ENCODE peak calls at places on chromosome 22, in four cellular contexts. L, D, O and X are unnamed samples.

GRCh38 chr22:37425800-37426531 is 1.3 kb downstream of the ELFN2 start:
- DNase-seq in O (no peak), L (no peak), D (no peak), X (peak)

GRCh38 chr22:23245045-23245798 is 64.9 kb downstream of the BCR start:
- DNase-seq in D (no peak), L (no peak), O (no peak), X (no peak)

GRCh38 chr22:48072777-48073176 is 1310.3 kb downstream of the TBC1D22A start:
- DNase-seq in L (peak), D (no peak), O (no peak), X (no peak)

GRCh38 chr22:44068422-44069191 is 44.5 kb downstream of the PARVB start:
- DNase-seq in D (no peak), L (no peak), O (no peak), X (no peak)

GRCh38 chr22:43996170-43996980 is 27.7 kb upstream of the PARVB start:
- DNase-seq in L (no peak), O (no peak), D (peak), X (no peak)

GRCh38 chr22:20437253-20438065 is at the start of gene SCARF2:
- DNase-seq in L (peak), O (no peak), D (peak), X (peak)

GRCh38 chr22:21098099-21098671 is 52.4 kb downstream of the LRRC74B start:
- DNase-seq in O (no peak), D (no peak), L (no peak), X (no peak)

GRCh38 chr22:46589141-46589748 is 30.9 kb upstream of the GRAMD4 start:
- DNase-seq in O (no peak), L (no peak), D (no peak), X (no peak)

GRCh38 chr22:46229701-46230100 is 20.4 kb downstream of the CDPF1 start:
- DNase-seq in O (no peak), D (no peak), L (no peak), X (no peak)

GRCh38 chr22:46756097-46756496 is 6.4 kb upstream of the TBC1D22A start:
- DNase-seq in D (no peak), L (no peak), O (no peak), X (no peak)

GRCh38 chr22:33922268-33922667 is 2.0 kb upstream of the LARGE1 start:
- DNase-seq in L (no peak), D (peak), O (no peak), X (no peak)

GRCh38 chr22:19663286-19663815 is 51.0 kb upstream of the SEPTIN5 start:
- DNase-seq in O (peak), L (no peak), D (no peak), X (no peak)

GRCh38 chr22:44937216-44937615 is 72.6 kb downstream of the PHF21B start:
- DNase-seq in D (no peak), O (no peak), L (no peak), X (no peak)

GRCh38 chr22:28831140-28832072 is 31.0 kb upstream of the XBP1 start:
- DNase-seq in O (no peak), L (no peak), D (no peak), X (no peak)

GRCh38 chr22:44680058-44680457 is 21.9 kb upstream of the PRR5 start:
- DNase-seq in D (no peak), O (no peak), L (no peak), X (no peak)

GRCh38 chr22:46031965-46032851 is 55.2 kb upstream of the WNT7B start:
- DNase-seq in O (no peak), D (peak), L (no peak), X (no peak)

GRCh38 chr22:50482107-50483074 is 1.0 kb downstream of the ADM2 start:
- DNase-seq in D (no peak), O (no peak), L (no peak), X (no peak)

GRCh38 chr22:20442485-20443284 is 5.1 kb upstream of the SCARF2 start:
- DNase-seq in L (no peak), O (no peak), D (peak), X (no peak)

GRCh38 chr22:44870021-44870420 is 117.6 kb downstream of the ARHGAP8 start:
- DNase-seq in L (peak), O (peak), D (no peak), X (no peak)

GRCh38 chr22:45608763-45609180 is 62.9 kb upstream of the ATXN10 start:
- DNase-seq in D (no peak), L (no peak), O (peak), X (no peak)

GRCh38 chr22:28108851-28109250 is 189.8 kb upstream of the PITPNB start:
- DNase-seq in D (no peak), L (no peak), O (no peak), X (no peak)

GRCh38 chr22:24331468-24332440 is 61.1 kb downstream of the SPECC1L start:
- DNase-seq in D (no peak), L (no peak), O (no peak), X (no peak)